ENCODE peak calls at places on chromosome 16, in seven cellular contexts. O, Q, C, V, P, N and S are unnamed samples.

GRCh38 chr16:11273721-11274324 is 394 bp upstream of the PRM3 start:
- DNase-seq in V (no peak), Q (no peak), P (no peak), N (no peak), O (no peak), C (no peak), S (no peak)

GRCh38 chr16:47143329-47143676 is 442 bp downstream of the NETO2 start:
- DNase-seq in V (peak), O (peak), C (no peak), N (peak), Q (peak), P (peak), S (no peak)

GRCh38 chr16:4709481-4709880 is 16.1 kb downstream of the NUDT16L1 start:
- DNase-seq in C (no peak), P (no peak), N (no peak), Q (no peak), O (peak), V (no peak), S (no peak)

GRCh38 chr16:55832788-55833583 is at the start of gene CES1:
- DNase-seq in P (no peak), O (no peak), C (no peak), V (peak), N (no peak), Q (no peak), S (no peak)

GRCh38 chr16:28623172-28623711 is 13.4 kb upstream of the SULT1A1 start:
- DNase-seq in P (peak), N (peak), O (no peak), C (no peak), V (peak), Q (no peak), S (peak)

GRCh38 chr16:13560151-13560550 is 359.8 kb upstream of the ERCC4 start:
- DNase-seq in N (no peak), V (no peak), O (no peak), C (no peak), Q (no peak), P (no peak), S (no peak)

GRCh38 chr16:19913306-19913717 is 28.7 kb upstream of the GPRC5B start:
- DNase-seq in C (no peak), Q (no peak), V (no peak), P (no peak), O (no peak), N (no peak), S (no peak)

GRCh38 chr16:89409161-89409711 is 81.1 kb downstream of the ANKRD11 start:
- DNase-seq in Q (no peak), V (no peak), O (peak), P (no peak), N (peak), C (no peak), S (no peak)

GRCh38 chr16:20137194-20137593 is 63.5 kb upstream of the GPR139 start:
- DNase-seq in Q (no peak), V (no peak), C (no peak), P (no peak), N (no peak), O (no peak), S (no peak)

GRCh38 chr16:88519938-88520653 is 50.1 kb upstream of the ZC3H18 start:
- DNase-seq in C (no peak), P (no peak), N (no peak), Q (no peak), V (no peak), O (no peak), S (no peak)

GRCh38 chr16:68972008-68972407 is 128.7 kb downstream of the TANGO6 start:
- DNase-seq in Q (no peak), N (no peak), P (peak), O (no peak), C (no peak), V (no peak), S (peak)

GRCh38 chr16:87114832-87115231 is 202.4 kb downstream of the C16orf95 start:
- DNase-seq in P (no peak), N (no peak), V (no peak), Q (no peak), O (no peak), C (no peak), S (no peak)

GRCh38 chr16:67397451-67397801 is 4.1 kb upstream of the TPPP3 start:
- DNase-seq in V (no peak), N (no peak), O (no peak), C (no peak), Q (no peak), P (no peak), S (no peak)

GRCh38 chr16:3180445-3180878 is 7.5 kb upstream of the OR1F1 start:
- DNase-seq in P (no peak), C (no peak), O (peak), V (no peak), Q (no peak), N (no peak), S (no peak)

GRCh38 chr16:67234180-67234597 is 7.3 kb downstream of the TMEM208 start:
- DNase-seq in P (no peak), N (no peak), O (no peak), V (no peak), C (no peak), Q (no peak), S (no peak)

GRCh38 chr16:79599837-79600635 is 501 bp downstream of the MAF start:
- DNase-seq in P (no peak), C (peak), N (no peak), O (peak), V (peak), Q (no peak), S (peak)

GRCh38 chr16:27677300-27677699 is 127.4 kb downstream of the KATNIP start:
- DNase-seq in V (no peak), Q (no peak), O (peak), C (no peak), P (no peak), N (no peak), S (no peak)

GRCh38 chr16:87392823-87393679 is 915 bp downstream of the MAP1LC3B start:
- DNase-seq in V (peak), N (no peak), Q (no peak), P (no peak), C (peak), O (peak), S (no peak)

GRCh38 chr16:17518441-17518840 is 47.7 kb upstream of the XYLT1 start:
- DNase-seq in Q (no peak), O (peak), P (no peak), V (no peak), N (no peak), C (no peak), S (no peak)

GRCh38 chr16:5709889-5710288 is 612.3 kb upstream of the EEF2KMT start:
- DNase-seq in V (no peak), O (peak), N (no peak), Q (no peak), C (no peak), P (no peak), S (no peak)

GRCh38 chr16:72400257-72401078 is 228.5 kb upstream of the PMFBP1 start:
- DNase-seq in N (no peak), O (peak), P (peak), Q (no peak), C (peak), V (no peak), S (peak)

GRCh38 chr16:30527635-30528178 is 1.3 kb upstream of the ZNF768 start:
- DNase-seq in C (no peak), O (no peak), Q (no peak), N (no peak), V (peak), P (peak), S (no peak)

GRCh38 chr16:57562066-57562465 is 19.6 kb downstream of the ADGRG5 start:
- DNase-seq in Q (no peak), P (no peak), O (no peak), N (no peak), V (no peak), C (no peak), S (no peak)

GRCh38 chr16:67967956-67968439 is 439 bp downstream of the SLC12A4 start:
- DNase-seq in V (no peak), N (no peak), C (no peak), P (no peak), Q (no peak), O (peak), S (no peak)

GRCh38 chr16:4051591-4051990 is 64.7 kb downstream of the ADCY9 start:
- DNase-seq in Q (no peak), P (no peak), C (no peak), O (no peak), V (no peak), N (no peak), S (no peak)

GRCh38 chr16:14199624-14200023 is 128.5 kb downstream of the MRTFB start:
- DNase-seq in P (no peak), N (no peak), C (no peak), V (no peak), O (peak), Q (no peak), S (no peak)

GRCh38 chr16:11692171-11692570 is 23.9 kb downstream of the SNN start:
- DNase-seq in V (no peak), O (no peak), Q (no peak), P (no peak), N (no peak), C (no peak), S (no peak)

GRCh38 chr16:11047057-11047456 is 102.7 kb downstream of the CLEC16A start:
- DNase-seq in V (no peak), P (no peak), Q (no peak), N (no peak), O (peak), C (no peak), S (no peak)

GRCh38 chr16:27723711-27724490 is 174.0 kb downstream of the KATNIP start:
- DNase-seq in C (no peak), N (no peak), P (no peak), Q (no peak), O (no peak), V (no peak), S (no peak)

GRCh38 chr16:21150375-21151001 is at the start of gene DNAH3:
- DNase-seq in O (no peak), C (no peak), V (no peak), Q (peak), P (peak), N (no peak), S (peak)

GRCh38 chr16:46573008-46573833 is 48.0 kb downstream of the SHCBP1 start:
- DNase-seq in N (no peak), V (no peak), P (no peak), Q (no peak), O (peak), C (no peak), S (no peak)

GRCh38 chr16:81633147-81633619 is 145.9 kb upstream of the PLCG2 start:
- DNase-seq in V (no peak), N (peak), P (no peak), O (no peak), C (no peak), Q (no peak), S (no peak)

GRCh38 chr16:11402745-11403533 is 57.7 kb downstream of the RMI2 start:
- DNase-seq in V (no peak), O (no peak), N (no peak), Q (no peak), P (no peak), C (no peak), S (no peak)

GRCh38 chr16:27617678-27618077 is 67.7 kb downstream of the KATNIP start:
- DNase-seq in N (no peak), Q (no peak), V (no peak), C (no peak), O (no peak), P (no peak), S (no peak)

GRCh38 chr16:3654249-3654991 is at the start of gene DNASE1:
- DNase-seq in V (peak), C (peak), P (no peak), O (peak), N (peak), Q (peak), S (no peak)

GRCh38 chr16:21574372-21574771 is 25.0 kb upstream of the METTL9 start:
- DNase-seq in Q (no peak), V (no peak), P (no peak), C (no peak), N (no peak), O (no peak), S (no peak)

GRCh38 chr16:13936596-13937081 is 16.7 kb downstream of the ERCC4 start:
- DNase-seq in P (no peak), C (no peak), V (peak), N (no peak), Q (no peak), O (peak), S (no peak)